ENCODE peak calls at places on chromosome 15, in nine cellular contexts. One of them, this sample, is unnamed.

GRCh38 chr15:100696452-100696851 is 94.1 kb downstream of the ASB7 start:
- DNase-seq in heart left ventricle: no peak
- DNase-seq in Panc1: no peak
- DNase-seq in IMR-90: no peak
- DNase-seq in GM06990: no peak
- DNase-seq in stomach: no peak
- DNase-seq in CD8-positive, alpha-beta memory T cell: no peak
- DNase-seq in small intestine: no peak
- DNase-seq in cardiac muscle cell: peak
- DNase-seq in this sample: no peak

GRCh38 chr15:100092034-100092433 is 249.7 kb downstream of the ADAMTS17 start:
- DNase-seq in IMR-90: no peak
- DNase-seq in GM06990: no peak
- DNase-seq in cardiac muscle cell: no peak
- DNase-seq in stomach: no peak
- DNase-seq in CD8-positive, alpha-beta memory T cell: no peak
- DNase-seq in heart left ventricle: no peak
- DNase-seq in Panc1: no peak
- DNase-seq in small intestine: no peak
- DNase-seq in this sample: no peak

GRCh38 chr15:64213646-64214045 is 50.8 kb upstream of the PPIB start:
- DNase-seq in IMR-90: peak
- DNase-seq in GM06990: no peak
- DNase-seq in heart left ventricle: no peak
- DNase-seq in Panc1: no peak
- DNase-seq in cardiac muscle cell: no peak
- DNase-seq in small intestine: no peak
- DNase-seq in stomach: no peak
- DNase-seq in CD8-positive, alpha-beta memory T cell: no peak
- DNase-seq in this sample: no peak

GRCh38 chr15:74170083-74170844 is 3.2 kb upstream of the ISLR start:
- DNase-seq in IMR-90: no peak
- DNase-seq in CD8-positive, alpha-beta memory T cell: no peak
- DNase-seq in stomach: peak
- DNase-seq in Panc1: no peak
- DNase-seq in small intestine: no peak
- DNase-seq in cardiac muscle cell: peak
- DNase-seq in heart left ventricle: no peak
- DNase-seq in GM06990: no peak
- DNase-seq in this sample: no peak

GRCh38 chr15:65927545-65927944 is 58.3 kb downstream of the RAB11A start:
- DNase-seq in CD8-positive, alpha-beta memory T cell: no peak
- DNase-seq in cardiac muscle cell: no peak
- DNase-seq in heart left ventricle: no peak
- DNase-seq in Panc1: no peak
- DNase-seq in IMR-90: no peak
- DNase-seq in GM06990: no peak
- DNase-seq in small intestine: no peak
- DNase-seq in stomach: no peak
- DNase-seq in this sample: no peak

GRCh38 chr15:41125063-41125669 is 9.1 kb upstream of the INO80 start:
- DNase-seq in small intestine: no peak
- DNase-seq in IMR-90: no peak
- DNase-seq in cardiac muscle cell: no peak
- DNase-seq in heart left ventricle: no peak
- DNase-seq in CD8-positive, alpha-beta memory T cell: no peak
- DNase-seq in stomach: no peak
- DNase-seq in GM06990: no peak
- DNase-seq in Panc1: no peak
- DNase-seq in this sample: no peak

GRCh38 chr15:70486451-70487379 is 276.6 kb downstream of the UACA start:
- DNase-seq in cardiac muscle cell: peak
- DNase-seq in CD8-positive, alpha-beta memory T cell: peak
- DNase-seq in GM06990: peak
- DNase-seq in Panc1: no peak
- DNase-seq in heart left ventricle: peak
- DNase-seq in stomach: no peak
- DNase-seq in small intestine: no peak
- DNase-seq in IMR-90: peak
- DNase-seq in this sample: no peak

GRCh38 chr15:47862402-47862801 is 145.1 kb downstream of the SEMA6D start:
- DNase-seq in small intestine: no peak
- DNase-seq in cardiac muscle cell: no peak
- DNase-seq in heart left ventricle: no peak
- DNase-seq in stomach: no peak
- DNase-seq in GM06990: peak
- DNase-seq in IMR-90: no peak
- DNase-seq in CD8-positive, alpha-beta memory T cell: no peak
- DNase-seq in Panc1: no peak
- DNase-seq in this sample: no peak

GRCh38 chr15:74319596-74320357 is 47.7 kb downstream of the CYP11A1 start:
- DNase-seq in IMR-90: no peak
- DNase-seq in CD8-positive, alpha-beta memory T cell: no peak
- DNase-seq in stomach: no peak
- DNase-seq in GM06990: no peak
- DNase-seq in small intestine: no peak
- DNase-seq in Panc1: no peak
- DNase-seq in heart left ventricle: peak
- DNase-seq in cardiac muscle cell: no peak
- DNase-seq in this sample: no peak

GRCh38 chr15:70101459-70102113 is 3.9 kb upstream of the TLE3 start:
- DNase-seq in GM06990: no peak
- DNase-seq in Panc1: no peak
- DNase-seq in small intestine: peak
- DNase-seq in heart left ventricle: peak
- DNase-seq in cardiac muscle cell: peak
- DNase-seq in stomach: peak
- DNase-seq in IMR-90: peak
- DNase-seq in CD8-positive, alpha-beta memory T cell: no peak
- DNase-seq in this sample: peak

GRCh38 chr15:84915011-84915958 is 30.8 kb downstream of the SLC28A1 start:
- DNase-seq in heart left ventricle: peak
- DNase-seq in IMR-90: peak
- DNase-seq in GM06990: peak
- DNase-seq in small intestine: peak
- DNase-seq in cardiac muscle cell: peak
- DNase-seq in CD8-positive, alpha-beta memory T cell: no peak
- DNase-seq in Panc1: no peak
- DNase-seq in stomach: peak
- DNase-seq in this sample: peak

GRCh38 chr15:100721758-100722550 is 119.6 kb downstream of the ASB7 start:
- DNase-seq in Panc1: peak
- DNase-seq in heart left ventricle: peak
- DNase-seq in stomach: peak
- DNase-seq in IMR-90: peak
- DNase-seq in cardiac muscle cell: peak
- DNase-seq in GM06990: no peak
- DNase-seq in CD8-positive, alpha-beta memory T cell: no peak
- DNase-seq in small intestine: peak
- DNase-seq in this sample: peak

GRCh38 chr15:69489101-69489571 is 36.5 kb downstream of the RPLP1 start:
- DNase-seq in Panc1: no peak
- DNase-seq in cardiac muscle cell: peak
- DNase-seq in IMR-90: no peak
- DNase-seq in heart left ventricle: no peak
- DNase-seq in stomach: no peak
- DNase-seq in CD8-positive, alpha-beta memory T cell: no peak
- DNase-seq in small intestine: no peak
- DNase-seq in GM06990: no peak
- DNase-seq in this sample: no peak

GRCh38 chr15:98160236-98160635 is 199.7 kb downstream of the ARRDC4 start:
- DNase-seq in GM06990: no peak
- DNase-seq in heart left ventricle: no peak
- DNase-seq in stomach: no peak
- DNase-seq in cardiac muscle cell: no peak
- DNase-seq in CD8-positive, alpha-beta memory T cell: no peak
- DNase-seq in IMR-90: no peak
- DNase-seq in Panc1: no peak
- DNase-seq in small intestine: peak
- DNase-seq in this sample: peak

GRCh38 chr15:88904808-88905327 is 8.3 kb downstream of the MFGE8 start:
- DNase-seq in GM06990: peak
- DNase-seq in stomach: peak
- DNase-seq in Panc1: peak
- DNase-seq in CD8-positive, alpha-beta memory T cell: peak
- DNase-seq in heart left ventricle: peak
- DNase-seq in small intestine: peak
- DNase-seq in cardiac muscle cell: peak
- DNase-seq in IMR-90: peak
- DNase-seq in this sample: peak

GRCh38 chr15:66215811-66216210 is 37.7 kb downstream of the MEGF11 start:
- DNase-seq in GM06990: no peak
- DNase-seq in small intestine: no peak
- DNase-seq in IMR-90: no peak
- DNase-seq in CD8-positive, alpha-beta memory T cell: no peak
- DNase-seq in stomach: no peak
- DNase-seq in heart left ventricle: no peak
- DNase-seq in Panc1: no peak
- DNase-seq in cardiac muscle cell: no peak
- DNase-seq in this sample: no peak

GRCh38 chr15:46232471-46232870 is 597.6 kb downstream of the SQOR start:
- DNase-seq in stomach: no peak
- DNase-seq in Panc1: no peak
- DNase-seq in CD8-positive, alpha-beta memory T cell: no peak
- DNase-seq in heart left ventricle: no peak
- DNase-seq in cardiac muscle cell: no peak
- DNase-seq in small intestine: no peak
- DNase-seq in GM06990: no peak
- DNase-seq in IMR-90: no peak
- DNase-seq in this sample: no peak
- H3K4me3 ChIP-seq in stomach: no peak
- H3K4me3 ChIP-seq in Panc1: no peak
- H3K4me3 ChIP-seq in CD8-positive, alpha-beta memory T cell: no peak
- H3K4me3 ChIP-seq in heart left ventricle: no peak
- H3K4me3 ChIP-seq in cardiac muscle cell: no peak
- H3K4me3 ChIP-seq in small intestine: no peak
- H3K4me3 ChIP-seq in GM06990: no peak
- H3K4me3 ChIP-seq in IMR-90: no peak
- H3K4me3 ChIP-seq in this sample: no peak

GRCh38 chr15:52144656-52145055 is 32.1 kb upstream of the BCL2L10 start:
- DNase-seq in cardiac muscle cell: peak
- DNase-seq in Panc1: no peak
- DNase-seq in IMR-90: peak
- DNase-seq in stomach: no peak
- DNase-seq in small intestine: no peak
- DNase-seq in GM06990: no peak
- DNase-seq in heart left ventricle: no peak
- DNase-seq in CD8-positive, alpha-beta memory T cell: no peak
- DNase-seq in this sample: no peak
- H3K4me3 ChIP-seq in cardiac muscle cell: no peak
- H3K4me3 ChIP-seq in Panc1: no peak
- H3K4me3 ChIP-seq in IMR-90: no peak
- H3K4me3 ChIP-seq in stomach: no peak
- H3K4me3 ChIP-seq in small intestine: no peak
- H3K4me3 ChIP-seq in GM06990: no peak
- H3K4me3 ChIP-seq in heart left ventricle: no peak
- H3K4me3 ChIP-seq in CD8-positive, alpha-beta memory T cell: no peak
- H3K4me3 ChIP-seq in this sample: no peak

GRCh38 chr15:80068578-80068977 is 9.1 kb downstream of the ZFAND6 start:
- DNase-seq in GM06990: peak
- DNase-seq in small intestine: no peak
- DNase-seq in heart left ventricle: no peak
- DNase-seq in CD8-positive, alpha-beta memory T cell: no peak
- DNase-seq in stomach: no peak
- DNase-seq in IMR-90: peak
- DNase-seq in Panc1: no peak
- DNase-seq in cardiac muscle cell: no peak
- DNase-seq in this sample: no peak

GRCh38 chr15:80073197-80073596 is 13.7 kb downstream of the ZFAND6 start:
- DNase-seq in GM06990: no peak
- DNase-seq in small intestine: no peak
- DNase-seq in IMR-90: no peak
- DNase-seq in stomach: no peak
- DNase-seq in Panc1: no peak
- DNase-seq in heart left ventricle: no peak
- DNase-seq in CD8-positive, alpha-beta memory T cell: no peak
- DNase-seq in cardiac muscle cell: no peak
- DNase-seq in this sample: no peak

GRCh38 chr15:80072285-80072684 is 12.8 kb downstream of the ZFAND6 start:
- DNase-seq in CD8-positive, alpha-beta memory T cell: no peak
- DNase-seq in stomach: no peak
- DNase-seq in cardiac muscle cell: peak
- DNase-seq in small intestine: peak
- DNase-seq in heart left ventricle: no peak
- DNase-seq in GM06990: no peak
- DNase-seq in IMR-90: peak
- DNase-seq in Panc1: peak
- DNase-seq in this sample: peak

GRCh38 chr15:80070840-80071239 is 11.4 kb downstream of the ZFAND6 start:
- DNase-seq in CD8-positive, alpha-beta memory T cell: no peak
- DNase-seq in small intestine: no peak
- DNase-seq in stomach: no peak
- DNase-seq in cardiac muscle cell: peak
- DNase-seq in GM06990: no peak
- DNase-seq in IMR-90: peak
- DNase-seq in Panc1: no peak
- DNase-seq in heart left ventricle: no peak
- DNase-seq in this sample: no peak

DNA sequence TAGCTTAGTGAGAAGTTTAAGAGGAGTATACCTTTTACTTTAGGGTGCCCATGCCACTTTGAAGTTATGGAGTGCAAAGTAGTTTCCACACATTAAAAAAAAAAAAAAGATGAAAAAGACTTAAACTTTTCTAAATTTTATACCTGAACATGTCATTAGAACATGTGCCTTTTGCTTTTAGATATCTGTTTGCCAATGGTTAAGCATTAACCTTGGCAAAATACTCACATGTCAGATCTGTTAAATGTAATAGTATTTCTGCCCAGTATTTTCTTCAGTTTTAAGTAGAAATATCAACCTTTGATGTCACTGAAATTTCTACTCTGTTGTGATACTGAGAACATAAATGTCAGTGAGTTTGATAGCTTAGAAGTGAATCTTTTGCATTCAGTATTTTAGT is 12.2 kb downstream of the ZFAND6 start:
- DNase-seq in stomach: no peak
- DNase-seq in IMR-90: no peak
- DNase-seq in Panc1: no peak
- DNase-seq in CD8-positive, alpha-beta memory T cell: no peak
- DNase-seq in heart left ventricle: no peak
- DNase-seq in GM06990: no peak
- DNase-seq in cardiac muscle cell: no peak
- DNase-seq in small intestine: no peak
- DNase-seq in this sample: no peak
- H3K4me3 ChIP-seq in stomach: peak
- H3K4me3 ChIP-seq in IMR-90: no peak
- H3K4me3 ChIP-seq in Panc1: peak
- H3K4me3 ChIP-seq in CD8-positive, alpha-beta memory T cell: no peak
- H3K4me3 ChIP-seq in heart left ventricle: peak
- H3K4me3 ChIP-seq in GM06990: no peak
- H3K4me3 ChIP-seq in cardiac muscle cell: peak
- H3K4me3 ChIP-seq in small intestine: no peak
- H3K4me3 ChIP-seq in this sample: no peak

DNA sequence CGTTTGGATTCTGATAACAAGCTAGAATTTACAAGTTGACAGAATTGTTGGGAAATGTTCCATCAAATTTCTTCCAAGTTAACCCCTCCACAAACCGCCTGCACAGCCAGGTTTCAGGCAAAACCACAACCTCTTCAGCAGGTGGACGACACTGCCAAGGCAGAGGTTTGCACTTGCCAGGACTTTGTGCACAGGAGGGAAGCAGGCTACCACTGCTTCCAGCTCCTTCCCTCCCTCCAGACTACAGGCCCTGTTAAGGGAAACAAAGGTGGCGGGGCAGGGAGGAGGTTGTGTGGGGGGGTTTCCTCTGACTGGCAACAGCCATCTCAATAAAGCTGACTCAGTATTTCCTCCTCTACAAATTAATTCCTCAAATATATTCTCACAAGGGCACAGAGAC is 42.2 kb downstream of the TBC1D2B start:
- DNase-seq in heart left ventricle: peak
- DNase-seq in stomach: peak
- DNase-seq in cardiac muscle cell: peak
- DNase-seq in Panc1: no peak
- DNase-seq in GM06990: no peak
- DNase-seq in CD8-positive, alpha-beta memory T cell: peak
- DNase-seq in IMR-90: no peak
- DNase-seq in small intestine: no peak
- DNase-seq in this sample: no peak
- H3K4me3 ChIP-seq in heart left ventricle: no peak
- H3K4me3 ChIP-seq in stomach: no peak
- H3K4me3 ChIP-seq in cardiac muscle cell: no peak
- H3K4me3 ChIP-seq in Panc1: no peak
- H3K4me3 ChIP-seq in GM06990: no peak
- H3K4me3 ChIP-seq in CD8-positive, alpha-beta memory T cell: peak
- H3K4me3 ChIP-seq in IMR-90: no peak
- H3K4me3 ChIP-seq in small intestine: no peak
- H3K4me3 ChIP-seq in this sample: no peak

This sample was measured in body of pancreas.